ENCODE peak calls at places on chromosome 22, in ten cellular contexts. One of them, this sample, is unnamed.
A peak's percentile ranks its signal among the peaks of the same experiment; 100 is the strongest.

GRCh38 chr22:49571326-49571725 is 256.3 kb downstream of the BRD1 start:
- DNase-seq in psoas muscle: no peak
- DNase-seq in HFF-Myc: no peak
- DNase-seq in fibroblast of villous mesenchyme: no peak
- DNase-seq in hepatocyte: no peak
- DNase-seq in GM12864: no peak
- DNase-seq in lung: no peak
- DNase-seq in aorta: no peak
- DNase-seq in germinal center: no peak
- DNase-seq in nephron progenitor cell: no peak
- DNase-seq in this sample: no peak

GRCh38 chr22:49548356-49549202 is 279.1 kb downstream of the BRD1 start:
- DNase-seq in psoas muscle: no peak
- DNase-seq in HFF-Myc: no peak
- DNase-seq in fibroblast of villous mesenchyme: no peak
- DNase-seq in hepatocyte: peak; percentile 42
- DNase-seq in GM12864: no peak
- DNase-seq in lung: no peak
- DNase-seq in aorta: no peak
- DNase-seq in germinal center: no peak
- DNase-seq in nephron progenitor cell: no peak
- DNase-seq in this sample: peak; percentile 3

GRCh38 chr22:22446527-22446926 is 62.0 kb downstream of the ZNF280B start:
- DNase-seq in psoas muscle: no peak
- DNase-seq in HFF-Myc: no peak
- DNase-seq in fibroblast of villous mesenchyme: no peak
- DNase-seq in hepatocyte: no peak
- DNase-seq in GM12864: no peak
- DNase-seq in lung: no peak
- DNase-seq in aorta: no peak
- DNase-seq in germinal center: no peak
- DNase-seq in nephron progenitor cell: no peak
- DNase-seq in this sample: no peak

GRCh38 chr22:33038131-33038772 is 19.9 kb downstream of the SYN3 start:
- DNase-seq in psoas muscle: no peak
- DNase-seq in HFF-Myc: no peak
- DNase-seq in fibroblast of villous mesenchyme: no peak
- DNase-seq in hepatocyte: peak; percentile 54
- DNase-seq in GM12864: no peak
- DNase-seq in lung: no peak
- DNase-seq in aorta: no peak
- DNase-seq in germinal center: no peak
- DNase-seq in nephron progenitor cell: no peak
- DNase-seq in this sample: no peak

GRCh38 chr22:38014083-38014482 is 29.7 kb upstream of the SOX10 start:
- DNase-seq in psoas muscle: no peak
- DNase-seq in HFF-Myc: no peak
- DNase-seq in fibroblast of villous mesenchyme: no peak
- DNase-seq in hepatocyte: no peak
- DNase-seq in GM12864: no peak
- DNase-seq in lung: no peak
- DNase-seq in aorta: no peak
- DNase-seq in germinal center: no peak
- DNase-seq in nephron progenitor cell: no peak
- DNase-seq in this sample: no peak

GRCh38 chr22:50459016-50459415 is 15.8 kb downstream of the SBF1 start:
- DNase-seq in psoas muscle: no peak
- DNase-seq in HFF-Myc: no peak
- DNase-seq in fibroblast of villous mesenchyme: no peak
- DNase-seq in hepatocyte: no peak
- DNase-seq in GM12864: no peak
- DNase-seq in lung: no peak
- DNase-seq in aorta: no peak
- DNase-seq in germinal center: no peak
- DNase-seq in nephron progenitor cell: no peak
- DNase-seq in this sample: no peak

GRCh38 chr22:29816128-29816527 is 21.9 kb downstream of the ASCC2 start:
- DNase-seq in psoas muscle: peak; percentile 65
- DNase-seq in HFF-Myc: no peak
- DNase-seq in fibroblast of villous mesenchyme: no peak
- DNase-seq in hepatocyte: no peak
- DNase-seq in GM12864: no peak
- DNase-seq in lung: no peak
- DNase-seq in aorta: no peak
- DNase-seq in germinal center: no peak
- DNase-seq in nephron progenitor cell: no peak
- DNase-seq in this sample: no peak

GRCh38 chr22:21055564-21055834 is 9.8 kb downstream of the LRRC74B start:
- DNase-seq in psoas muscle: no peak
- DNase-seq in HFF-Myc: no peak
- DNase-seq in fibroblast of villous mesenchyme: no peak
- DNase-seq in hepatocyte: no peak
- DNase-seq in GM12864: no peak
- DNase-seq in lung: no peak
- DNase-seq in aorta: no peak
- DNase-seq in germinal center: no peak
- DNase-seq in nephron progenitor cell: no peak
- DNase-seq in this sample: no peak

GRCh38 chr22:45565973-45566372 is 63.3 kb downstream of the FBLN1 start:
- DNase-seq in psoas muscle: no peak
- DNase-seq in HFF-Myc: no peak
- DNase-seq in fibroblast of villous mesenchyme: no peak
- DNase-seq in hepatocyte: no peak
- DNase-seq in GM12864: no peak
- DNase-seq in lung: no peak
- DNase-seq in aorta: no peak
- DNase-seq in germinal center: no peak
- DNase-seq in nephron progenitor cell: no peak
- DNase-seq in this sample: no peak

GRCh38 chr22:17303840-17304779 is 65.2 kb upstream of the CECR2 start:
- DNase-seq in psoas muscle: no peak
- DNase-seq in HFF-Myc: no peak
- DNase-seq in fibroblast of villous mesenchyme: no peak
- DNase-seq in hepatocyte: no peak
- DNase-seq in GM12864: peak; percentile 65
- DNase-seq in lung: peak; percentile 22
- DNase-seq in aorta: no peak
- DNase-seq in germinal center: peak; percentile 36
- DNase-seq in nephron progenitor cell: no peak
- DNase-seq in this sample: no peak

GRCh38 chr22:47201186-47201995 is 438.9 kb downstream of the TBC1D22A start:
- DNase-seq in psoas muscle: no peak
- DNase-seq in HFF-Myc: no peak
- DNase-seq in fibroblast of villous mesenchyme: no peak
- DNase-seq in hepatocyte: no peak
- DNase-seq in GM12864: no peak
- DNase-seq in lung: peak; percentile 25
- DNase-seq in aorta: no peak
- DNase-seq in germinal center: no peak
- DNase-seq in nephron progenitor cell: no peak
- DNase-seq in this sample: no peak

GRCh38 chr22:23677701-23677995 is 13.2 kb upstream of the RGL4 start:
- DNase-seq in psoas muscle: no peak
- DNase-seq in HFF-Myc: no peak
- DNase-seq in fibroblast of villous mesenchyme: no peak
- DNase-seq in hepatocyte: no peak
- DNase-seq in GM12864: no peak
- DNase-seq in lung: no peak
- DNase-seq in aorta: no peak
- DNase-seq in germinal center: no peak
- DNase-seq in nephron progenitor cell: no peak
- DNase-seq in this sample: peak; percentile 7